ENCODE peak calls at places on chromosomes 7 and 10, in six cellular contexts. One of them, this sample, is unnamed.

GRCh38 chr10:128050117-128050516 is 76.1 kb downstream of the MKI67 start:
- DNase-seq in K562: no peak
- DNase-seq in GM12878: no peak
- DNase-seq in H1: no peak
- DNase-seq in SK-N-SH: no peak
- DNase-seq in HepG2: no peak
- DNase-seq in this sample: no peak

GRCh38 chr7:151248191-151249033 is at the start of gene SMARCD3:
- DNase-seq in H1: no peak
- DNase-seq in GM12878: no peak
- DNase-seq in K562: peak
- DNase-seq in SK-N-SH: peak
- DNase-seq in HepG2: peak
- DNase-seq in this sample: no peak

GRCh38 chr7:1675036-1675671 is 5.1 kb downstream of the ELFN1 start:
- DNase-seq in HepG2: no peak
- DNase-seq in GM12878: no peak
- DNase-seq in SK-N-SH: peak
- DNase-seq in H1: no peak
- DNase-seq in K562: no peak
- DNase-seq in this sample: no peak

GRCh38 chr10:17200885-17201164 is 647 bp downstream of the TRDMT1 start:
- DNase-seq in SK-N-SH: no peak
- DNase-seq in HepG2: no peak
- DNase-seq in GM12878: no peak
- DNase-seq in K562: peak
- DNase-seq in H1: no peak
- DNase-seq in this sample: peak

GRCh38 chr7:156223935-156224334 is 411.7 kb upstream of the SHH start:
- DNase-seq in HepG2: no peak
- DNase-seq in GM12878: no peak
- DNase-seq in H1: no peak
- DNase-seq in SK-N-SH: no peak
- DNase-seq in K562: no peak
- DNase-seq in this sample: no peak

GRCh38 chr7:18458830-18459229 is 36.7 kb upstream of the HDAC9 start:
- DNase-seq in K562: no peak
- DNase-seq in H1: no peak
- DNase-seq in GM12878: no peak
- DNase-seq in HepG2: no peak
- DNase-seq in SK-N-SH: no peak
- DNase-seq in this sample: no peak

GRCh38 chr10:125148021-125148439 is 12.3 kb downstream of the CTBP2 start:
- DNase-seq in HepG2: no peak
- DNase-seq in H1: no peak
- DNase-seq in GM12878: no peak
- DNase-seq in K562: no peak
- DNase-seq in SK-N-SH: no peak
- DNase-seq in this sample: peak

GRCh38 chr7:30240401-30240800 is 44.0 kb upstream of the ZNRF2 start:
- DNase-seq in H1: no peak
- DNase-seq in GM12878: no peak
- DNase-seq in SK-N-SH: no peak
- DNase-seq in K562: peak
- DNase-seq in HepG2: no peak
- DNase-seq in this sample: no peak

GRCh38 chr7:22248111-22248809 is 108.7 kb downstream of the RAPGEF5 start:
- DNase-seq in GM12878: no peak
- DNase-seq in H1: no peak
- DNase-seq in SK-N-SH: no peak
- DNase-seq in HepG2: no peak
- DNase-seq in K562: no peak
- DNase-seq in this sample: no peak

GRCh38 chr7:116984917-116985316 is 31.6 kb downstream of the ST7 start:
- DNase-seq in SK-N-SH: peak
- DNase-seq in HepG2: peak
- DNase-seq in K562: peak
- DNase-seq in H1: no peak
- DNase-seq in GM12878: no peak
- DNase-seq in this sample: no peak

GRCh38 chr10:116620423-116621400 is at the start of gene PNLIPRP2:
- DNase-seq in HepG2: peak
- DNase-seq in SK-N-SH: no peak
- DNase-seq in H1: no peak
- DNase-seq in GM12878: no peak
- DNase-seq in K562: no peak
- DNase-seq in this sample: no peak

GRCh38 chr7:79377097-79377496 is 76.4 kb downstream of the MAGI2 start:
- DNase-seq in SK-N-SH: no peak
- DNase-seq in GM12878: no peak
- DNase-seq in K562: no peak
- DNase-seq in H1: no peak
- DNase-seq in HepG2: no peak
- DNase-seq in this sample: no peak

GRCh38 chr7:23394828-23395227 is 75.5 kb downstream of the IGF2BP3 start:
- DNase-seq in HepG2: no peak
- DNase-seq in K562: no peak
- DNase-seq in H1: no peak
- DNase-seq in GM12878: no peak
- DNase-seq in SK-N-SH: no peak
- DNase-seq in this sample: no peak

GRCh38 chr7:28296571-28297483 is 115.5 kb upstream of the CREB5 start:
- DNase-seq in HepG2: no peak
- DNase-seq in SK-N-SH: no peak
- DNase-seq in GM12878: no peak
- DNase-seq in K562: peak
- DNase-seq in H1: peak
- DNase-seq in this sample: no peak

GRCh38 chr10:69684020-69684980 is 54.3 kb downstream of the FAM241B start:
- DNase-seq in HepG2: peak
- DNase-seq in H1: no peak
- DNase-seq in SK-N-SH: peak
- DNase-seq in GM12878: no peak
- DNase-seq in K562: no peak
- DNase-seq in this sample: no peak

GRCh38 chr10:105146436-105146835 is 505.3 kb downstream of the SORCS3 start:
- DNase-seq in HepG2: no peak
- DNase-seq in GM12878: no peak
- DNase-seq in SK-N-SH: no peak
- DNase-seq in H1: no peak
- DNase-seq in K562: no peak
- DNase-seq in this sample: no peak

GRCh38 chr7:23863209-23863798 is 153.3 kb downstream of the STK31 start:
- DNase-seq in HepG2: peak
- DNase-seq in K562: peak
- DNase-seq in H1: no peak
- DNase-seq in SK-N-SH: peak
- DNase-seq in GM12878: no peak
- DNase-seq in this sample: no peak

GRCh38 chr7:137757146-137757925 is 89.4 kb downstream of the DGKI start:
- DNase-seq in HepG2: no peak
- DNase-seq in SK-N-SH: no peak
- DNase-seq in GM12878: no peak
- DNase-seq in K562: no peak
- DNase-seq in H1: no peak
- DNase-seq in this sample: peak

GRCh38 chr7:83153419-83153818 is 9.3 kb downstream of the PCLO start:
- DNase-seq in HepG2: no peak
- DNase-seq in GM12878: no peak
- DNase-seq in K562: no peak
- DNase-seq in H1: no peak
- DNase-seq in SK-N-SH: peak
- DNase-seq in this sample: no peak

GRCh38 chr10:98444314-98445006 is 2.3 kb downstream of the HPS1 start:
- DNase-seq in GM12878: no peak
- DNase-seq in SK-N-SH: no peak
- DNase-seq in K562: no peak
- DNase-seq in H1: no peak
- DNase-seq in HepG2: no peak
- DNase-seq in this sample: no peak

GRCh38 chr7:138837627-138838026 is 39.6 kb upstream of the ATP6V0A4 start:
- DNase-seq in K562: no peak
- DNase-seq in SK-N-SH: no peak
- DNase-seq in H1: no peak
- DNase-seq in HepG2: no peak
- DNase-seq in GM12878: no peak
- DNase-seq in this sample: no peak

GRCh38 chr10:86681722-86682386 is 13.5 kb downstream of the LDB3 start:
- DNase-seq in K562: no peak
- DNase-seq in GM12878: no peak
- DNase-seq in HepG2: no peak
- DNase-seq in H1: no peak
- DNase-seq in SK-N-SH: no peak
- DNase-seq in this sample: no peak

GRCh38 chr7:17814058-17814457 is 126.2 kb downstream of the SNX13 start:
- DNase-seq in SK-N-SH: no peak
- DNase-seq in GM12878: no peak
- DNase-seq in HepG2: peak
- DNase-seq in K562: no peak
- DNase-seq in H1: no peak
- DNase-seq in this sample: no peak

GRCh38 chr7:94639384-94639783 is 16.5 kb downstream of the SGCE start:
- DNase-seq in GM12878: no peak
- DNase-seq in H1: no peak
- DNase-seq in K562: no peak
- DNase-seq in SK-N-SH: no peak
- DNase-seq in HepG2: no peak
- DNase-seq in this sample: no peak

GRCh38 chr7:74191231-74191630 is 17.1 kb downstream of the EIF4H start:
- DNase-seq in H1: no peak
- DNase-seq in SK-N-SH: no peak
- DNase-seq in GM12878: no peak
- DNase-seq in HepG2: no peak
- DNase-seq in K562: no peak
- DNase-seq in this sample: no peak

GRCh38 chr7:74193913-74194312 is 15.9 kb upstream of the LAT2 start:
- DNase-seq in HepG2: no peak
- DNase-seq in K562: no peak
- DNase-seq in H1: no peak
- DNase-seq in GM12878: no peak
- DNase-seq in SK-N-SH: no peak
- DNase-seq in this sample: no peak

GRCh38 chr7:74194686-74195085 is 15.1 kb upstream of the LAT2 start:
- DNase-seq in GM12878: no peak
- DNase-seq in SK-N-SH: no peak
- DNase-seq in K562: no peak
- DNase-seq in HepG2: no peak
- DNase-seq in H1: no peak
- DNase-seq in this sample: no peak

GRCh38 chr7:74190259-74190658 is 16.1 kb downstream of the EIF4H start:
- DNase-seq in K562: no peak
- DNase-seq in HepG2: no peak
- DNase-seq in GM12878: no peak
- DNase-seq in H1: no peak
- DNase-seq in SK-N-SH: no peak
- DNase-seq in this sample: no peak

GRCh38 chr7:74193054-74193453 is 16.8 kb upstream of the LAT2 start:
- DNase-seq in GM12878: no peak
- DNase-seq in K562: no peak
- DNase-seq in SK-N-SH: no peak
- DNase-seq in HepG2: no peak
- DNase-seq in H1: no peak
- DNase-seq in this sample: no peak
- TF ChIP-seq GABPA in GM12878: no peak
- TF ChIP-seq GABPA in K562: no peak
- TF ChIP-seq GABPA in SK-N-SH: no peak
- TF ChIP-seq GABPA in HepG2: no peak
- TF ChIP-seq GABPA in H1: no peak
- TF ChIP-seq GABPA in this sample: no peak

DNA sequence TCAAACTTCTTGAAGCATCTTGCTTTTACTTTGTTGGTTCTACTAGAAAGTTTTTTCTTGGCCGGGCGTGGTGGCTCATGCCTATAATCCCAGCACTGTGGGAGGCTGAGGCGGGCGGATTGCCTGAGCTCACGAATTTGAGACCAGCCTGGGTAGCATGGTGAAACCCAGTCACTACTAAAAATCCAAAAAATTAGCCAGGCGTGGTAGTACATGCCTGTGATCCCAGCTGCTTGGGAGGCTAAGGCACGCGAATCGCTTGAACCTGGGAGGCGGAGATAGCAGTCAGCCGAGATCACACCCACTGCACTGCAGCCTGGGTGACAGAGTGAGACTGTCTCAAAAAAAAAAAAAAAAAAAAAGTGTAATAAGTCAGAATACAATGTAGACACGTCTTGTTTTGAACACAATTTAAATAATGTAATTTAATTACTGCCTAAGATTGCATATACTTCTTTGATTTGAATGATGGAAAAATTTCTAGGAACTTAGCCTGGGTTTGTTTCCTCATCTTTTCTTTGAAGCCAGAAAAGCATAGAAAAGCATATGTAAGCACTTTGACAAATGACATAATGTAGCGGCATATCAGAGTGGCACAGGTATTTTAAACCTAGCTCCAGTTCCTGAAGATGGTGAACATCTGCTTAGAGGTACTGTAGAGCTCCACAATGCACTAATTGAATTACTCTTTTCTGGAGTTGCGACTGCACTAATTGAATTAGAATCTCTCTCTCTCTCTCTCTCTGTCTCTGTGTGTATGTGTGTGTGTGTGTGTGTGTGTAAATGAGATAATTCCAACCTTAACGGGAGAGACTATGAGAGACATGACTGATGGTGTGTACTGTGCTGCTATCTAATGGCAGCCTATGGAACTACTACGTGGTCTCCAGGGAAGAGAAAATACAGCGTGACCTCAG is 87.8 kb downstream of the BTRC start:
- DNase-seq in GM12878: no peak
- DNase-seq in H1: no peak
- DNase-seq in K562: peak
- DNase-seq in SK-N-SH: peak
- DNase-seq in HepG2: peak
- DNase-seq in this sample: peak
- TF ChIP-seq CTCF in GM12878: peak
- TF ChIP-seq CTCF in H1: peak
- TF ChIP-seq CTCF in K562: peak
- TF ChIP-seq CTCF in SK-N-SH: peak
- TF ChIP-seq CTCF in HepG2: peak
- TF ChIP-seq CTCF in this sample: peak

DNA sequence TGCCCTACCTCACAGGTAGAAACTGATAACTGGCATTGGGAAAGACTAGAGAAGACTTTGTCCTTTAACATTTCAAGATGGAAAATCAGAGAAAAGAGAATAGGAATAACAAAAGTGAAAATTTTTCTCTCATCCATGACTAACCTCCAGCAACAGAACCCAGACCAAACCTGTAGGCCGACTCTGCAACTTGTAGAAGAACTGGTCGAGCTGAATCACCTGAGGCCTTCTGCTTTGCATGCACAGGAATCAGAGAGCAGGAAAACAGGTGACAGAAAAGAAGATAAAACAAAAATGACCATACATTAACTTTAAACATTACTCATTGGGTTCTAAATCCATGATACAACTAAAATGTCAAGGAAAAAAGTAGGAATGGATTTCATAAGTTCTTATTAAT is 137.1 kb downstream of the SLC25A13 start:
- DNase-seq in GM12878: no peak
- DNase-seq in HepG2: no peak
- DNase-seq in SK-N-SH: no peak
- DNase-seq in H1: no peak
- DNase-seq in K562: no peak
- DNase-seq in this sample: no peak
- TF ChIP-seq GABPA in GM12878: no peak
- TF ChIP-seq GABPA in HepG2: no peak
- TF ChIP-seq GABPA in SK-N-SH: no peak
- TF ChIP-seq GABPA in H1: no peak
- TF ChIP-seq GABPA in K562: no peak
- TF ChIP-seq GABPA in this sample: no peak

GRCh38 chr10:15245530-15245929 is 77.0 kb upstream of the NMT2 start:
- DNase-seq in SK-N-SH: peak
- DNase-seq in H1: no peak
- DNase-seq in HepG2: peak
- DNase-seq in K562: peak
- DNase-seq in GM12878: no peak
- DNase-seq in this sample: no peak
- TF ChIP-seq CTCF in SK-N-SH: peak
- TF ChIP-seq CTCF in H1: peak
- TF ChIP-seq CTCF in HepG2: peak
- TF ChIP-seq CTCF in K562: peak
- TF ChIP-seq CTCF in GM12878: peak
- TF ChIP-seq CTCF in this sample: no peak

This sample was measured in HL-60.